ENCODE peak calls at places on chromosomes 6 and 20, in five cellular contexts. X is neuronal stem cell, Y is H9, M is trophoblast cell, T is mesenchymal stem cell. W is an unnamed sample.

GRCh38 chr20:725491-725890 is 42.8 kb downstream of the SLC52A3 start:
- DNase-seq in X (no peak), M (no peak), T (no peak), Y (no peak), W (no peak)

GRCh38 chr6:65091561-65091960 is 615.5 kb downstream of the EYS start:
- DNase-seq in X (no peak), T (no peak), Y (no peak), M (no peak), W (no peak)

GRCh38 chr20:1761116-1761515 is 103.5 kb upstream of the SIRPG start:
- DNase-seq in Y (no peak), T (peak), X (no peak), M (peak), W (no peak)

GRCh38 chr6:89984926-89985743 is 90.9 kb downstream of the GJA10 start:
- DNase-seq in M (no peak), Y (no peak), X (no peak), T (peak), W (no peak)

GRCh38 chr20:47792021-47792618 is 6.8 kb upstream of the SULF2 start:
- DNase-seq in T (peak), X (no peak), M (no peak), Y (no peak), W (no peak)

GRCh38 chr6:100998111-100998510 is 117.0 kb upstream of the ASCC3 start:
- DNase-seq in M (no peak), T (peak), X (no peak), Y (no peak), W (no peak)

GRCh38 chr6:157036245-157036681 is 259.1 kb downstream of the ARID1B start:
- DNase-seq in T (peak), X (no peak), Y (no peak), M (peak), W (no peak)

GRCh38 chr6:123091896-123092271 is 95.8 kb downstream of the CLVS2 start:
- DNase-seq in T (no peak), Y (no peak), M (no peak), X (no peak), W (no peak)

GRCh38 chr6:106360410-106360988 is at the start of gene CRYBG1:
- DNase-seq in M (peak), Y (peak), T (peak), X (peak), W (peak)

GRCh38 chr20:39038047-39038446 is 75.9 kb downstream of the DHX35 start:
- DNase-seq in X (no peak), Y (no peak), M (no peak), T (no peak), W (no peak)

GRCh38 chr6:27720607-27721580 is 191.3 kb downstream of the OR2B2 start:
- DNase-seq in M (no peak), T (peak), X (peak), Y (peak), W (peak)

GRCh38 chr6:11317885-11318771 is 85.7 kb upstream of the NEDD9 start:
- DNase-seq in M (peak), X (no peak), T (peak), Y (no peak), W (no peak)

GRCh38 chr6:38937839-38938613 is 110.6 kb upstream of the GLP1R start:
- DNase-seq in Y (no peak), T (no peak), M (no peak), X (no peak), W (no peak)

GRCh38 chr20:1038205-1038604 is 36.1 kb upstream of the RSPO4 start:
- DNase-seq in T (no peak), M (no peak), X (no peak), Y (no peak), W (no peak)

GRCh38 chr6:91317984-91318383 is 731.1 kb upstream of the MAP3K7 start:
- DNase-seq in X (no peak), M (no peak), T (no peak), Y (no peak), W (no peak)

GRCh38 chr20:37545516-37545915 is 17.8 kb upstream of the BLCAP start:
- DNase-seq in T (no peak), M (peak), X (no peak), Y (no peak), W (no peak)

GRCh38 chr20:38872036-38872435 is 54.2 kb upstream of the FAM83D start:
- DNase-seq in T (no peak), Y (no peak), M (no peak), X (no peak), W (no peak)

GRCh38 chr20:63980317-63980805 is 571 bp upstream of the PRPF6 start:
- DNase-seq in Y (no peak), T (no peak), M (no peak), X (no peak), W (no peak)

GRCh38 chr6:106223300-106223930 is 102.1 kb downstream of the ATG5 start:
- DNase-seq in X (peak), M (peak), Y (no peak), T (peak), W (no peak)

GRCh38 chr6:6556162-6556737 is 32.3 kb upstream of the LY86 start:
- DNase-seq in X (no peak), T (no peak), Y (no peak), M (no peak), W (no peak)

GRCh38 chr6:1494671-1495070 is 105.3 kb downstream of the FOXF2 start:
- DNase-seq in X (no peak), M (no peak), Y (no peak), T (no peak), W (no peak)

GRCh38 chr6:1497593-1498105 is 108.3 kb downstream of the FOXF2 start:
- DNase-seq in Y (no peak), T (no peak), X (no peak), M (no peak), W (no peak)

GRCh38 chr6:1495344-1495743 is 106.0 kb downstream of the FOXF2 start:
- DNase-seq in T (no peak), X (no peak), M (no peak), Y (no peak), W (no peak)

GRCh38 chr6:1496836-1497592 is 107.6 kb downstream of the FOXF2 start:
- DNase-seq in T (no peak), M (no peak), X (no peak), Y (no peak), W (no peak)

DNA sequence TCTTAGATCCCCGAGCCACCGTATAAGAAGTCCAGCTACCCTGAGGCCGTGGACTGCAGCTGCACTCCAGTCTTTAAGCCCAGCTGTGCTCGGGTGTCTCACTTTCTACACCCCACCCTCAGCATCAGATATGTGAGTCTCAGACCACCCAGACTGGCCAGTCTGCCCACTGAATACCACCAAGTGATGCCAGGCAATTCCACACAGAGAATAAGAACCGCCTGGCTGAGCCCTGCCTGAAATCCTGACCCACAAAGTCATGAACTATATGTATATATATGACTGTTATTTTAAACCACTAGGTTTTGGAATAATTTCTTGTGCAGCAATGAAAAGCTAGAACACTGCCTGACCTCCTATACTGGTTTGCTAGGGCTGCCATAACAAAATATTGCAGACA is 106.7 kb downstream of the FOXF2 start:
- DNase-seq in T (no peak), X (no peak), M (no peak), Y (no peak), W (no peak)
- H2BK12ac ChIP-seq in T (no peak), X (no peak), M (no peak), Y (no peak), W (no peak)

DNA sequence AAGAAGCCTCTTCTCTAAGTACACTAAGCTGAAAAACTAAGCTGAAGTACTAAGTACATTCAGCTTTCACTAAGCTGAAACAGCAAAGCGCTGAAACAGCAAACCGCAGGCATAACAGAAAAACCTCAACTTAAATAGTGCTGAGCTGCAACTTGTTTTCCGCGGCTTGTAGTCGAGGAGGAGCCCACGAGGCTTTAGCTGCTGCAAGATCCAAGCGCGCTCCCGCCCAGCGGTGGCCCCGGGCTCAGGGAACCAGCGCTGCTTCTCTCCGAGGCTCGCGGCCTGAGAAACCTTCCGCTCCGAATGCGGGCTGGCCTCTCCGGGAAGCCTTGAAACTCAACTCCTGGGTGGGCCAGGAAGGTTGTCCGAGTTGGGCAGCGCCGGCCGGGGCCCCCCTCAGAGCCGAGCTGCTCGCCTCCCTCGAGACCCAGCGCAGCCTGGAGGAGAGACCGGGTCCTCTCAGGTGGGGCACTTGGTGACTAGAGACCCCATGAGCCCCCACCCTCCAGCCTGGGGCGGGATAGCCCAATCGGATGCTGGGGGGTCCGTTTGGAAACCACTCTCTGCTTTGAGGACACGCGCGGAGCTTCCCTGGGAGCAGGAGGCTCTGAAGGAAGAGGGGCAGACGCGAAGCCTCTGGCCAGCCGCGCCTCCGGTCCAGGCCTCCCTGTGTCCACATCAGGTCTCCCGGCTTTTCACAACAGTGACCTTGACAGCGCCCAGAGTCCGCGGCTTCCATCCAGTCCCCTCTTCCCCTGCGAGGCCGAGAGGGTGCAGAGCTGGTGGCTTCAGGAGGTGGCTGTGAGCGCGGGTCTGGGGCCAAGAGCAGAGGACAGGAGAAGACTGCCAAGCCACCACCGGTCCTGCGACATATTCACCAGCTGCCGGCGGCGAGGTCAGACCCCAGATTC is 38.1 kb upstream of the HLA-E start:
- DNase-seq in M (no peak), X (no peak), T (peak), Y (peak), W (no peak)
- H2BK12ac ChIP-seq in M (no peak), X (no peak), T (no peak), Y (no peak), W (no peak)

DNA sequence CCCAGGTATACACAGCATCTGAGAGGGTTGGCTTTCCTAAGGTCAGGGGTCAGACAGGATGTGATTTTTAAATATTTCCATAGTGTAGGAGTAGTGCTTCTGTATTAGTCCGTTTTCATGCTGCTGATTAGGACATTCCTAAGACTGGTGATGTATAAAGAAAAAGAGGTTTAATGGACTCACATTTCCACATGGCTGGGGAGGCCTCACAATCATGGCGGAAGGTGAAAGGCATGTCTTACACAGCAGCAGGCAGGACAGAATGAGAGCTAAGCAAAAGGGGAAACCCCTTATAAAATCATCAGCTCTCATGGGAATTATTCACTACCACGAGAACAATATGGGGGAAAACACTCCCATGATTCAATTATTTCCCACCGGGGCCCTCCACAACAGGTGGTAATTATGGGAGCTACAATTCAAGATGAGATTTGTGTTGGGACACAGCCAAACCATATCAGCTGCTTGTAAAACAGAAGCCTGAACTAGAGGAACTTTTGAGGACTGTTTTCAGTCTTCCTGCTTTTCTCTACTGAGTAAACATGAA is 91.0 kb upstream of the MEI4 start:
- DNase-seq in T (no peak), M (no peak), X (no peak), Y (no peak), W (no peak)
- H2BK12ac ChIP-seq in T (no peak), M (no peak), X (no peak), Y (no peak), W (no peak)

GRCh38 chr6:169775321-169775720 is 23.9 kb downstream of the ERMARD start:
- DNase-seq in Y (no peak), T (no peak), X (no peak), M (no peak), W (no peak)
- H2BK12ac ChIP-seq in Y (no peak), T (no peak), X (no peak), M (no peak), W (no peak)

DNA sequence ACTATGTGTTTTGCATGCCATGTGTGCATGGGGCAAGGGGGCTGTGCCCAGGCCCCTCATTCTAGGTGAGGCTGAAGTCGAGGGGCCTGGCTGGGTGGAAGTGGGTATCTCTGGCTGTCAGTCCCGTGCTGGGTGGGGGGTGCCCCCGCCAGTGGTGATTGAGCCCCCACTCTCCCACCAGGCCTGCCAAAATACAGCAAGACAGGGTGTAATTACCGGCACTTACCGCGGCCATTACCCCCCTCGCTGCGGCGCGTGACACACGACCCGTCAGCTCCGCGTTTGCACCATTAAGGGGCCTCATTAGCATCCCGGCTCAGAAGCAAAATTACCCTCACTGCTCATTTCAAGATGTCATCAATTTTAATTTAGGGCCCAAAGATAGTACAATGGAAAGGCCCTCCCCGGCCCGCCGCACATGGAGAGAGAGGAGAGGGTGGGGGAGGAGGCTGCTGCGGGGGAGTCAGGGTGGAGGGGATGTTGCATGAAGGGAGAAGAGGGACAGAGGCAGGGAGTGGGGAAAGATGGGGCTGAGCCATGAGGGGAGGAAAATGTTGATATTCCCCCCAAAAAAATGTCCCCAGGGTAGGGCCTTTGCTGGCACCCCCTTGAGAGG is 39.3 kb downstream of the MDFI start:
- DNase-seq in Y (no peak), M (no peak), T (no peak), X (no peak), W (no peak)
- H2BK12ac ChIP-seq in Y (no peak), M (no peak), T (no peak), X (peak), W (peak)